ENCODE peak calls at places on chromosomes 3 and 15, in nine cellular contexts. L is cardiac muscle cell; Q is transverse colon; V is PC-9; O is psoas muscle; Z is CD4-positive, alpha-beta T cell; Y is body of pancreas; B is upper lobe of left lung; M is ovary. I is an unnamed sample.

GRCh38 chr3:47424434-47425382 is 43.9 kb downstream of the PTPN23 start:
- DNase-seq in Q (no peak), B (no peak), Y (no peak), V (no peak), L (no peak), O (peak), Z (no peak), M (no peak), I (no peak)

GRCh38 chr3:163548005-163548404 is 1530.3 kb downstream of the SI start:
- DNase-seq in V (no peak), Q (no peak), Y (no peak), B (no peak), M (no peak), Z (no peak), L (no peak), O (no peak), I (no peak)

GRCh38 chr3:98574157-98574556 is 19.3 kb downstream of the CPOX start:
- DNase-seq in Y (no peak), V (no peak), O (no peak), Q (no peak), M (no peak), B (no peak), Z (no peak), L (no peak), I (no peak)

GRCh38 chr15:64596701-64597468 is 136.5 kb downstream of the ZNF609 start:
- DNase-seq in O (no peak), M (peak), Z (no peak), B (peak), V (no peak), Y (peak), L (peak), Q (no peak), I (no peak)

GRCh38 chr15:77527831-77528231 is 104.9 kb downstream of the LINGO1 start:
- DNase-seq in Q (no peak), L (no peak), M (no peak), Z (no peak), B (no peak), V (no peak), Y (no peak), O (no peak), I (no peak)

GRCh38 chr15:65423977-65424679 is 1.4 kb upstream of the IGDCC4 start:
- DNase-seq in L (no peak), O (no peak), V (no peak), M (no peak), Z (no peak), Y (no peak), B (no peak), Q (no peak), I (no peak)

GRCh38 chr15:48924528-48925393 is 39.0 kb downstream of the SHC4 start:
- DNase-seq in O (no peak), Z (no peak), Q (no peak), M (no peak), V (no peak), B (no peak), Y (no peak), L (no peak), I (no peak)

GRCh38 chr15:58285212-58285920 is 146.4 kb upstream of the LIPC start:
- DNase-seq in O (no peak), Q (no peak), V (no peak), Z (no peak), Y (no peak), L (no peak), M (no peak), B (no peak), I (no peak)

GRCh38 chr3:38574411-38575278 is 74.8 kb downstream of the SCN5A start:
- DNase-seq in O (no peak), M (no peak), L (peak), V (no peak), B (no peak), Z (no peak), Y (no peak), Q (no peak), I (peak)

GRCh38 chr3:28240440-28240839 is 979 bp upstream of the CMC1 start:
- DNase-seq in B (no peak), V (no peak), Q (no peak), M (no peak), Y (no peak), Z (no peak), O (no peak), L (no peak), I (no peak)

GRCh38 chr3:98811048-98811447 is 47.9 kb downstream of the ST3GAL6 start:
- DNase-seq in O (no peak), V (no peak), Z (no peak), B (no peak), Q (no peak), M (no peak), L (no peak), Y (no peak), I (no peak)

GRCh38 chr3:27289769-27290413 is 79.3 kb downstream of the NEK10 start:
- DNase-seq in V (peak), Z (no peak), O (no peak), B (no peak), M (no peak), Q (no peak), Y (no peak), L (no peak), I (no peak)

GRCh38 chr3:152190636-152191183 is 78.0 kb upstream of the MBNL1 start:
- DNase-seq in Y (no peak), M (no peak), L (no peak), V (no peak), Q (no peak), B (no peak), Z (no peak), O (no peak), I (no peak)

GRCh38 chr3:189995129-189995528 is 125.6 kb downstream of the P3H2 start:
- DNase-seq in O (no peak), Q (no peak), Z (no peak), M (no peak), Y (no peak), B (no peak), L (no peak), V (no peak), I (no peak)

GRCh38 chr15:100663066-100663465 is 60.7 kb downstream of the ASB7 start:
- DNase-seq in O (no peak), B (no peak), Z (no peak), Y (no peak), V (no peak), M (no peak), Q (no peak), L (no peak), I (no peak)

GRCh38 chr15:69143756-69144436 is 16.5 kb upstream of the GLCE start:
- DNase-seq in O (no peak), Q (no peak), V (peak), M (no peak), Z (no peak), Y (no peak), L (no peak), B (no peak), I (no peak)

GRCh38 chr3:27426926-27427325 is 57.3 kb downstream of the SLC4A7 start:
- DNase-seq in B (no peak), V (no peak), Q (no peak), Y (no peak), Z (no peak), L (no peak), M (no peak), O (no peak), I (no peak)

GRCh38 chr15:40320931-40321371 is 2.5 kb upstream of the INAFM2 start:
- DNase-seq in Z (no peak), Y (peak), M (peak), Q (peak), L (peak), O (no peak), B (peak), V (peak), I (no peak)

GRCh38 chr3:132637590-132637989 is 22.0 kb downstream of the ACAD11 start:
- DNase-seq in Z (no peak), L (no peak), Y (no peak), B (no peak), V (peak), Q (no peak), O (no peak), M (no peak), I (no peak)

GRCh38 chr15:65328506-65329297 is 24.2 kb downstream of the RNU5B-1 start:
- DNase-seq in L (no peak), Y (no peak), Z (no peak), M (no peak), O (peak), B (no peak), Q (no peak), V (no peak), I (no peak)

GRCh38 chr3:51388286-51389029 is 2.6 kb upstream of the RBM15B start:
- DNase-seq in Z (no peak), V (peak), M (no peak), B (peak), O (no peak), Y (peak), Q (peak), L (no peak), I (peak)

GRCh38 chr3:15557511-15557946 is 36.0 kb upstream of the COLQ start:
- DNase-seq in L (peak), V (peak), Y (peak), O (no peak), Z (peak), M (peak), Q (peak), B (peak), I (no peak)

GRCh38 chr15:82263350-82263749 is 732 bp downstream of the SAXO2 start:
- DNase-seq in Y (peak), O (no peak), Z (no peak), L (no peak), V (peak), B (no peak), Q (no peak), M (no peak), I (no peak)

GRCh38 chr3:194367992-194368841 is 1.3 kb downstream of the LRRC15 start:
- DNase-seq in Y (no peak), Z (no peak), V (no peak), O (no peak), M (no peak), L (no peak), B (no peak), Q (no peak), I (no peak)

GRCh38 chr3:194368918-194369317 is 625 bp downstream of the LRRC15 start:
- DNase-seq in L (no peak), V (no peak), Q (no peak), Z (no peak), O (no peak), Y (no peak), M (no peak), B (no peak), I (no peak)

GRCh38 chr3:194373028-194373427 is 3.5 kb upstream of the LRRC15 start:
- DNase-seq in V (no peak), M (no peak), B (no peak), L (no peak), Q (no peak), O (no peak), Z (no peak), Y (no peak), I (no peak)

GRCh38 chr3:194370753-194371152 is 1.2 kb upstream of the LRRC15 start:
- DNase-seq in V (no peak), O (no peak), Q (no peak), M (no peak), Z (no peak), L (no peak), B (no peak), Y (no peak), I (no peak)

GRCh38 chr3:194369522-194370279 is at the start of gene LRRC15:
- DNase-seq in V (peak), L (peak), Y (no peak), M (no peak), Q (peak), Z (no peak), B (peak), O (no peak), I (no peak)
- TF ChIP-seq CTCF in V (no peak), L (no peak), Y (no peak), M (no peak), Q (no peak), Z (no peak), B (no peak), O (no peak), I (no peak)

DNA sequence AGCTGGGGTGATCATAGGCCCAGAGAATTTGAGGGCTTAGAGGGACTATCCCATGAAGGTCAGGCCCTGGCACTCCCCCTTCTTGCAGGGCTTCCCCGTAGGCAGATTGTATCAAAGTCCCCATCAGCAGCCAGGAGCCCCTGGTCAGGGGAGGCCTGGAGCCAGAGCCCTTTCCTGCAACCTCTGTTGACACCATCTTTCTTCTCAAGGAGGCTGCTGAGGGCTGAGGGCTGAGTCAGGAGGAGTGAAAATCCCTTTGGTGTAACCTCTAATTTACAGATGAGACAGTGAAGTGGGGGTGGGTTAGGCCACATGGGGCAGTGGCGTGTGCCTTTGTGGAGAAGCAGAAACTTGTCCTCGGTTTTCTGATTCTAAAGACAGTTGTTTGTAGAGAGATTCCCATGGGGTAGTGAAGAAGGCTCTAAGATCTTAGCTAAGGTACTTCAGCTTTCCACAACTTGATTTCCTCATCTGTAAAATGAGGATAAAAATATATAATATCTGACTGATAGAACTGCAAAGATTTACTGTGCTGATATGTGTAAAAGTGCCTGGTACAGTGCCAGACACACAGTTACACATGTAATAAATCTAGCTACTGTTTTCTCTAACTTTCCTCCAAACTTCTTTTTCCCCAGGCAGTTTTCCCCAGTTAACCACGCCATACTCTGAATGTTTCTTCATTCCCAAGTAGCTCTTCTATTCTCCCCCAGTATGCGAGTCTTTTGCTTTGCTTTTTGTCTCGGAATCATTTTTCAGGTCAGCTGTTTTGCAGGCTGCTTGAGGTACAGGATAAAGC is 249.4 kb upstream of the TPM1 start:
- DNase-seq in V (no peak), M (no peak), L (no peak), Y (no peak), B (no peak), Q (no peak), Z (no peak), O (no peak), I (no peak)
- TF ChIP-seq CTCF in V (no peak), M (no peak), L (no peak), Y (no peak), B (no peak), Q (no peak), Z (no peak), O (no peak), I (no peak)

GRCh38 chr3:176816937-176817336 is 380.3 kb downstream of the TBL1XR1 start:
- DNase-seq in Q (no peak), Z (no peak), M (no peak), Y (no peak), L (no peak), O (no peak), V (no peak), B (no peak), I (no peak)

GRCh38 chr3:176814252-176814651 is 383.0 kb downstream of the TBL1XR1 start:
- DNase-seq in O (peak), Z (no peak), B (peak), M (no peak), L (peak), Q (peak), V (no peak), Y (peak), I (no peak)
- TF ChIP-seq CTCF in O (peak), Z (no peak), B (no peak), M (no peak), L (peak), Q (peak), V (no peak), Y (peak), I (peak)

GRCh38 chr3:40704224-40704623 is 179.5 kb downstream of the ZNF621 start:
- DNase-seq in Q (no peak), V (no peak), M (no peak), L (no peak), O (no peak), Y (no peak), Z (no peak), B (no peak), I (no peak)

GRCh38 chr3:40695848-40696247 is 171.1 kb downstream of the ZNF621 start:
- DNase-seq in V (no peak), B (no peak), L (no peak), Z (no peak), Y (no peak), O (no peak), M (no peak), Q (no peak), I (no peak)

GRCh38 chr3:40705663-40706062 is 180.9 kb downstream of the ZNF621 start:
- DNase-seq in Y (no peak), Q (no peak), O (no peak), V (no peak), Z (no peak), M (no peak), B (no peak), L (no peak), I (no peak)

DNA sequence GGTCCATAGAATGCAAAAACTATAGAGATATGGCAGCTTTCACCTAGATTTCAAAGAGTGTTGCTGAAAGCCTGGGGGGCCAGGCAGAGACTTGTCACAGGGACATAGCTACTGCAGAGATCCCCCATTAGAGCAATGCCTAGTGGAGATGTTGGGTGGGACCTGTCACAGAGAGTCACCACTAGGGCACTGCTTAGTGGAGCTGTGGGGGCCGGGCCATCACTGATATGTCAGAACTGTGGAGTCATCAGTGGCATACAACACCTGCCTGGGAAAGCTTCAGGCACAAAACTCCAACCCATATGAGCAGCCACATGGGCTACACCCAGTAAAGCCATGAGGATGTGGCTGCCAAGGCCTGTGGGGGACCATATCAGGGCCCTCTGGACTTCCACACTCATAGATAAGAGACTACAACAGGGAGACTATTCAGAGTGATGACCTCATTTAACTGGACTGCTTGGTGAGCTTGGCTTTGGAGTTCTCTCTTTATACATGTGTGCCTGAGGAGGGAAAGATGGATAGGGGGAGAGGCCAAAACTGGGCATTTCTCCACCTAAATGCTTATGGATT is 176.3 kb downstream of the ZNF621 start:
- DNase-seq in V (no peak), Z (no peak), Q (no peak), Y (no peak), L (no peak), O (no peak), B (no peak), M (no peak), I (no peak)
- TF ChIP-seq CTCF in V (no peak), Z (no peak), Q (no peak), Y (no peak), L (no peak), O (no peak), B (no peak), M (no peak), I (no peak)

GRCh38 chr3:155603302-155603701 is 141.6 kb downstream of the PLCH1 start:
- DNase-seq in B (no peak), M (no peak), Y (no peak), V (no peak), L (no peak), O (no peak), Z (no peak), Q (no peak), I (no peak)

GRCh38 chr3:155602307-155602706 is 142.6 kb downstream of the PLCH1 start:
- DNase-seq in Y (no peak), Z (no peak), V (no peak), M (no peak), L (no peak), Q (no peak), B (no peak), O (no peak), I (no peak)

GRCh38 chr3:155604126-155604525 is 140.7 kb downstream of the PLCH1 start:
- DNase-seq in Y (no peak), B (no peak), L (no peak), O (no peak), Q (no peak), Z (no peak), V (no peak), M (no peak), I (no peak)

GRCh38 chr3:155605571-155605970 is 139.3 kb downstream of the PLCH1 start:
- DNase-seq in Z (no peak), B (no peak), L (no peak), O (no peak), Y (peak), V (no peak), Q (no peak), M (no peak), I (no peak)

GRCh38 chr3:155604967-155605366 is 139.9 kb downstream of the PLCH1 start:
- DNase-seq in O (no peak), L (no peak), Q (no peak), B (no peak), V (no peak), Y (no peak), Z (no peak), M (no peak), I (no peak)
- TF ChIP-seq CTCF in O (no peak), L (no peak), Q (no peak), B (no peak), V (no peak), Y (no peak), Z (no peak), M (no peak), I (no peak)

GRCh38 chr3:94117729-94118128 is 54.9 kb downstream of the NSUN3 start:
- DNase-seq in V (no peak), O (no peak), Z (no peak), Q (no peak), B (no peak), M (no peak), Y (no peak), L (no peak), I (no peak)

GRCh38 chr3:94114667-94115066 is 51.8 kb downstream of the NSUN3 start:
- DNase-seq in B (no peak), M (no peak), Q (no peak), O (no peak), V (no peak), L (no peak), Z (no peak), Y (no peak), I (no peak)

GRCh38 chr3:94110854-94111253 is 48.0 kb downstream of the NSUN3 start:
- DNase-seq in B (no peak), Z (no peak), V (no peak), M (no peak), L (no peak), Q (no peak), O (no peak), Y (no peak), I (no peak)

GRCh38 chr3:94118390-94118789 is 55.5 kb downstream of the NSUN3 start:
- DNase-seq in B (no peak), M (no peak), O (no peak), L (no peak), Y (no peak), V (no peak), Q (no peak), Z (no peak), I (no peak)

DNA sequence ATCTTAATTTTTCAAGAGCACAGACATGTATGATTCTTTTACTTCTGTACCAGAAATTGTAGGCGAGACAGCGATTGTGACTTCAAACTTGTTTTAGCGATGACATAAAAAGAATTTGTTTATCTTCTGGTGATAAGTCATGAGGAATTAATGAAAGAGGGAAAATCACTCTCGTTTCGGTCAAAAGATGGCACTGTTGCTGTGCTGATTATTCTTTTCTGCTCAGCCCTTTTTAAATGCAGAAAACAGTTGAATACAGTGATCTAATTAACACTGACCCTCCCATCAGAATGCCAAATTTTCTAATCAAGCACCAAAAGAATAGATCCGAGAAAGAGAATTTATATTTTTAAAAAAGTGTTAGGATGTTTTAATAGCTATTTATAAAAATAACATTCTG is 52.6 kb downstream of the NSUN3 start:
- DNase-seq in O (no peak), B (no peak), Y (no peak), L (no peak), V (no peak), Q (no peak), Z (no peak), M (no peak), I (no peak)
- TF ChIP-seq CTCF in O (no peak), B (no peak), Y (no peak), L (peak), V (peak), Q (no peak), Z (no peak), M (no peak), I (peak)

GRCh38 chr3:122316368-122316767 is 8.7 kb upstream of the CSTA start:
- DNase-seq in M (no peak), V (no peak), O (no peak), Q (no peak), Z (no peak), B (no peak), Y (no peak), L (no peak), I (no peak)

GRCh38 chr3:122314467-122314866 is 10.6 kb upstream of the CSTA start:
- DNase-seq in O (no peak), Y (no peak), Q (no peak), Z (no peak), B (no peak), M (no peak), L (no peak), V (peak), I (no peak)

GRCh38 chr3:122313261-122313660 is 11.8 kb upstream of the CSTA start:
- DNase-seq in O (no peak), M (no peak), Z (no peak), Y (no peak), L (no peak), B (no peak), Q (no peak), V (no peak), I (no peak)

GRCh38 chr3:122312826-122313225 is 12.2 kb upstream of the CSTA start:
- DNase-seq in O (no peak), M (no peak), Z (no peak), B (no peak), L (no peak), V (peak), Y (no peak), Q (no peak), I (no peak)

GRCh38 chr3:122315619-122316018 is 9.4 kb upstream of the CSTA start:
- DNase-seq in Y (no peak), Q (no peak), L (no peak), M (no peak), B (no peak), Z (no peak), V (no peak), O (no peak), I (no peak)
- TF ChIP-seq CTCF in Y (no peak), Q (no peak), L (no peak), M (no peak), B (no peak), Z (no peak), V (no peak), O (no peak), I (no peak)